ENCODE peak calls at places on chromosomes 13 and 19, in five cellular contexts. N is ascending aorta; C is stimulated activated CD8-positive, alpha-beta memory T cell treated with anti-CD3 and anti-CD28 coated beads, Interleukin-7, amount 100 ng/mL, for 1 hour; R is germinal center; X is substantia nigra. A is an unnamed sample.

GRCh38 chr13:79631260-79631659 is 150.3 kb downstream of the NDFIP2 start:
- DNase-seq in R (no peak), C (no peak), X (no peak), N (no peak), A (no peak)

GRCh38 chr19:17680235-17680722 is 7.9 kb downstream of the UNC13A start:
- DNase-seq in X (no peak), C (peak; percentile 27), N (peak; percentile 72), R (peak; percentile 35), A (no peak)

GRCh38 chr19:19776206-19777008 is 43.5 kb upstream of the ZNF14 start:
- DNase-seq in N (peak; percentile 97), R (peak; percentile 92), X (peak; percentile 100), C (peak; percentile 76), A (peak; percentile 97)

GRCh38 chr19:55319786-55320185 is 5.4 kb downstream of the TMEM150B start:
- DNase-seq in R (no peak), X (peak; percentile 50), N (no peak), C (no peak), A (no peak)

GRCh38 chr13:99709134-99709533 is 207.9 kb downstream of the TM9SF2 start:
- DNase-seq in R (no peak), C (no peak), N (no peak), X (peak; percentile 8), A (no peak)

GRCh38 chr19:5823579-5824281 is 15.8 kb downstream of the FUT6 start:
- DNase-seq in R (no peak), C (no peak), N (no peak), X (no peak), A (no peak)

GRCh38 chr13:106344318-106344717 is 191.1 kb downstream of the EFNB2 start:
- DNase-seq in R (no peak), N (no peak), C (no peak), X (no peak), A (no peak)

GRCh38 chr19:56153507-56153906 is 12.4 kb downstream of the ZNF444 start:
- DNase-seq in C (no peak), N (no peak), X (no peak), R (no peak), A (no peak)

GRCh38 chr13:98957731-98958442 is 20.0 kb downstream of the DOCK9 start:
- DNase-seq in X (no peak), N (no peak), C (no peak), R (no peak), A (no peak)

GRCh38 chr19:17420267-17420924 is 549 bp downstream of the MVB12A start:
- DNase-seq in N (no peak), R (peak; percentile 40), C (no peak), X (no peak), A (no peak)

A was measured in AG04450.